ENCODE peak calls at places on chromosomes 6 and 20, in ten cellular contexts. O is NCI-H1436, P is left ventricle myocardium superior, R is hippocampal formation, E is glutamatergic neuron, B is dermis blood vessel endothelial cell, A is AG04450, Z is activated gamma-delta T cell treated with Interleukin-2 at 50 U/mL for 16 hours, G is nephron progenitor cell, I is gastrocnemius medialis. V is an unnamed sample.

GRCh38 chr20:33954504-33954903 is 39.2 kb upstream of the RALY start:
- DNase-seq in E (no peak), B (no peak), P (no peak), Z (no peak), R (no peak), A (no peak), I (no peak), G (no peak), O (no peak), V (no peak)

GRCh38 chr6:2503816-2504494 is 246.8 kb downstream of the MYLK4 start:
- DNase-seq in O (no peak), I (no peak), B (no peak), A (no peak), Z (no peak), P (no peak), G (no peak), R (no peak), E (no peak), V (no peak)

GRCh38 chr6:74979065-74979766 is 226.6 kb downstream of the COL12A1 start:
- DNase-seq in B (no peak), I (no peak), A (no peak), E (no peak), Z (no peak), G (no peak), R (no peak), O (no peak), P (no peak), V (no peak)

GRCh38 chr6:25659633-25660368 is 7.8 kb downstream of the SCGN start:
- DNase-seq in R (no peak), A (no peak), B (no peak), O (no peak), E (no peak), G (no peak), I (no peak), P (no peak), Z (no peak), V (no peak)

GRCh38 chr6:115766745-115767462 is 293.8 kb downstream of the FRK start:
- DNase-seq in R (no peak), A (no peak), E (peak), B (no peak), P (no peak), Z (no peak), O (no peak), I (no peak), G (peak), V (no peak)

GRCh38 chr6:5025911-5026819 is 22.3 kb upstream of the RPP40 start:
- DNase-seq in O (peak), G (peak), I (peak), P (peak), Z (no peak), A (no peak), B (peak), E (peak), R (peak), V (no peak)

GRCh38 chr6:125198285-125199009 is 44.9 kb downstream of the TPD52L1 start:
- DNase-seq in P (no peak), B (no peak), Z (no peak), O (no peak), G (no peak), E (no peak), I (peak), A (no peak), R (no peak), V (peak)

GRCh38 chr6:114342826-114343781 is at the start of gene HS3ST5:
- DNase-seq in E (peak), P (peak), A (no peak), R (peak), Z (no peak), I (no peak), B (peak), G (peak), O (peak), V (peak)

V was measured in NCI-H1694.